ENCODE peak calls at places on chromosomes 12 and 14, in five cellular contexts. J is endothelial cell; B is AG09319; Q is activated CD8-positive, alpha-beta T cell treated with anti-CD3 and anti-CD28 coated beads for 36 hours; L is mesothelial cell of epicardium. P is an unnamed sample.

GRCh38 chr12:65362231-65362630 is 83.7 kb downstream of the MSRB3 start:
- DNase-seq in J (no peak), L (no peak), Q (no peak), B (no peak), P (no peak)

GRCh38 chr14:100537701-100538565 is 49.3 kb downstream of the BEGAIN start:
- DNase-seq in Q (no peak), B (no peak), L (peak), J (no peak), P (no peak)

GRCh38 chr12:31246470-31246850 is 79.5 kb downstream of the SINHCAF start:
- DNase-seq in Q (no peak), J (no peak), B (no peak), L (no peak), P (no peak)

GRCh38 chr12:107533218-107533617 is 152.4 kb upstream of the PWP1 start:
- DNase-seq in L (no peak), Q (no peak), B (no peak), J (no peak), P (no peak)

GRCh38 chr12:112514926-112515642 is 96.3 kb downstream of the PTPN11 start:
- DNase-seq in L (no peak), J (no peak), Q (peak), B (no peak), P (no peak)

GRCh38 chr14:81710232-81710845 is 176.7 kb upstream of the SEL1L start:
- DNase-seq in J (peak), L (no peak), B (no peak), Q (peak), P (peak)

GRCh38 chr14:22699801-22700564 is 55.8 kb upstream of the OR6J1 start:
- DNase-seq in J (no peak), B (no peak), Q (no peak), L (no peak), P (no peak)

GRCh38 chr14:61510736-61511557 is 184.4 kb upstream of the HIF1A start:
- DNase-seq in J (no peak), Q (peak), B (no peak), L (no peak), P (no peak)

GRCh38 chr12:127485528-127485927 is 781.4 kb upstream of the TMEM132C start:
- DNase-seq in Q (peak), J (no peak), B (peak), L (no peak), P (peak)

GRCh38 chr12:5745251-5745888 is 199.7 kb downstream of the ANO2 start:
- DNase-seq in L (peak), Q (peak), J (peak), B (peak), P (peak)

GRCh38 chr14:36556811-36557433 is 25.5 kb downstream of the NKX2-8 start:
- DNase-seq in L (no peak), B (no peak), J (peak), Q (peak), P (no peak)

GRCh38 chr14:24332094-24332983 is 2.5 kb downstream of the ADCY4 start:
- DNase-seq in J (peak), B (no peak), Q (peak), L (no peak), P (no peak)

GRCh38 chr12:168201-168600 is 45.8 kb downstream of the SLC6A12 start:
- DNase-seq in L (no peak), Q (no peak), B (no peak), J (no peak), P (no peak)

GRCh38 chr12:58046281-58046680 is 104.9 kb downstream of the ATP23 start:
- DNase-seq in J (no peak), L (no peak), Q (no peak), B (no peak), P (no peak)

GRCh38 chr12:105580841-105581352 is 250.4 kb downstream of the C12orf75 start:
- DNase-seq in Q (no peak), B (no peak), L (no peak), J (no peak), P (no peak)

GRCh38 chr12:88371416-88372183 is 208.7 kb downstream of the KITLG start:
- DNase-seq in L (no peak), B (no peak), J (no peak), Q (no peak), P (no peak)

GRCh38 chr14:103886304-103887169 is 39.2 kb upstream of the PPP1R13B start:
- DNase-seq in B (no peak), L (no peak), J (no peak), Q (no peak), P (no peak)

GRCh38 chr12:39605501-39605900 is 14.1 kb downstream of the ABCD2 start:
- DNase-seq in L (no peak), Q (no peak), J (no peak), B (no peak), P (no peak)

DNA sequence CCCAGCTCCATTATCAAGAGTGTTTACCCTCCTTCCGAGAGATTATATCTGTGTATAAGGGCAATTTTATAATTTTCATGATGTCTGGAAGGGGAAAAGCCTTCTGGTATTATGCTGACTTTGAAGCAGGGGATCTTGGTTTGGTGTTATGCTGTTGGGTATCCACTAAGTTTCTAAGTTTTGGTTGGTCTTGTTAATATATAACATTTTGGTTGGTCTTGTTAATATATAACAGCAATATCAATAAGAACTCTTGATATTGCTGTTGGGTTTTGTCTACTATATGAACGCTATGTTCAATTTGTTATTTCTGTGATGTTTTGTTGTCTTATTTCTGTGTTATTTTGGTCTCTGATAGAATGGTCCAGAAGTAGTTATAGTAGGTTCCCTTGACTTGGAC is 349.2 kb upstream of the LRFN5 start:
- DNase-seq in B (no peak), Q (no peak), L (no peak), J (no peak), P (no peak)
- TF ChIP-seq CTCF in B (no peak), Q (no peak), L (no peak), J (no peak), P (no peak)

GRCh38 chr14:70585221-70585620 is 15.2 kb downstream of the MED6 start:
- DNase-seq in Q (peak), L (no peak), J (no peak), B (no peak), P (no peak)
- TF ChIP-seq CTCF in Q (no peak), L (no peak), J (no peak), B (no peak), P (peak)

GRCh38 chr14:32077081-32078029 is at the start of gene ARHGAP5:
- DNase-seq in B (no peak), Q (peak), L (peak), J (peak), P (no peak)
- TF ChIP-seq CTCF in B (no peak), Q (no peak), L (no peak), J (peak), P (no peak)

GRCh38 chr12:111275308-111275707 is 93.6 kb downstream of the PHETA1 start:
- DNase-seq in J (no peak), B (no peak), Q (no peak), L (no peak), P (no peak)

GRCh38 chr12:111277570-111277969 is 91.3 kb downstream of the PHETA1 start:
- DNase-seq in B (no peak), Q (no peak), J (no peak), L (no peak), P (no peak)

GRCh38 chr12:111271674-111272418 is 97.0 kb downstream of the PHETA1 start:
- DNase-seq in L (no peak), Q (peak), J (no peak), B (no peak), P (no peak)

GRCh38 chr12:111276189-111276588 is 92.7 kb downstream of the PHETA1 start:
- DNase-seq in B (no peak), L (no peak), Q (no peak), J (no peak), P (no peak)

DNA sequence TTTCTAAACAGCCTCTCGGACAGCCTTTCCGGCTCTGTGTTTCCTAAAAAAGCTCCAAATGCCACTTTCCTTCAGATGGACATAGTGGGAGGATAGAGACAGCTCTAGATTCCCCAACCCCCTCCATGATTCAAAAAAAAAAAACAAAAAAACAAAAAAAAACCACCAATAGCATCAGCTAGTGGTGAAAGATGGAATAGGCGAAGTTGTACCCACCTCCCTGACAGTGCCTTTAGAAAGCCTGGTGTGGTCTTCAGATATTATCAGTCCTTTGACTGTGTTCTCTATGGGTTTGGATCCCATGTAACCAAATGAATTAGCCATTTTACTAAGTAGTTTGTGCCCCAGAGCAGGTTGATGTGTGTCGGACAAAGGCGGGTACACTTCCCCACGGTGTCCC is 94.1 kb downstream of the PHETA1 start:
- DNase-seq in B (no peak), Q (no peak), L (no peak), J (no peak), P (no peak)
- TF ChIP-seq CTCF in B (peak), Q (no peak), L (peak), J (peak), P (peak)

GRCh38 chr12:52380271-52380694 is 5.2 kb downstream of the KRT84 start:
- DNase-seq in Q (peak), B (no peak), J (peak), L (no peak), P (no peak)
- TF ChIP-seq CTCF in Q (peak), B (peak), J (peak), L (no peak), P (peak)

P was measured in epithelial cell of proximal tubule.